ENCODE peak calls at places on chromosomes 7 and 10, in ten cellular contexts. X is foreskin fibroblast, R is body of pancreas, W is BJ, Q is gastrocnemius medialis, A is activated B cell treated with CpG ODN at 0.5 μM for 24 hours, H is fibroblast of lung, L is psoas muscle, I is fibroblast of the aortic adventitia, E is cardiac muscle cell. C is an unnamed sample.

GRCh38 chr10:80493482-80494021 is 39.4 kb downstream of the TSPAN14 start:
- DNase-seq in X (peak), R (no peak), W (no peak), Q (no peak), A (no peak), H (no peak), L (no peak), I (peak), E (peak), C (peak)

GRCh38 chr7:904847-905246 is 28.5 kb downstream of the GET4 start:
- DNase-seq in X (no peak), R (no peak), W (no peak), Q (no peak), A (no peak), H (peak), L (peak), I (peak), E (peak), C (peak)

GRCh38 chr7:157692156-157693011 is 355.6 kb downstream of the DNAJB6 start:
- DNase-seq in X (no peak), R (peak), W (no peak), Q (no peak), A (no peak), H (no peak), L (no peak), I (no peak), E (no peak), C (no peak)

GRCh38 chr7:144391014-144391413 is 12.5 kb downstream of the NOBOX start:
- DNase-seq in X (no peak), R (no peak), W (no peak), Q (no peak), A (no peak), H (no peak), L (no peak), I (no peak), E (no peak), C (no peak)

GRCh38 chr7:74044366-74045350 is 16.7 kb downstream of the ELN start:
- DNase-seq in X (no peak), R (no peak), W (no peak), Q (no peak), A (no peak), H (no peak), L (peak), I (no peak), E (no peak), C (no peak)

GRCh38 chr10:104650072-104650471 is 9.0 kb downstream of the SORCS3 start:
- DNase-seq in X (peak), R (no peak), W (no peak), Q (no peak), A (no peak), H (no peak), L (no peak), I (no peak), E (no peak), C (no peak)

GRCh38 chr10:92146072-92146471 is 144.8 kb downstream of the CPEB3 start:
- DNase-seq in X (no peak), R (no peak), W (no peak), Q (no peak), A (no peak), H (no peak), L (no peak), I (no peak), E (no peak), C (no peak)

GRCh38 chr10:5564537-5565204 is 39.9 kb downstream of the CALML3 start:
- DNase-seq in X (no peak), R (no peak), W (no peak), Q (no peak), A (peak), H (no peak), L (no peak), I (no peak), E (peak), C (no peak)

GRCh38 chr10:13686331-13686752 is 99.6 kb downstream of the PRPF18 start:
- DNase-seq in X (peak), R (no peak), W (no peak), Q (peak), A (no peak), H (no peak), L (no peak), I (peak), E (peak), C (no peak)

GRCh38 chr7:135602304-135602703 is 44.6 kb downstream of the NUP205 start:
- DNase-seq in X (no peak), R (no peak), W (no peak), Q (no peak), A (no peak), H (no peak), L (no peak), I (peak), E (peak), C (peak)

GRCh38 chr10:119578355-119578754 is 18.4 kb downstream of the TIAL1 start:
- DNase-seq in X (no peak), R (no peak), W (no peak), Q (no peak), A (no peak), H (no peak), L (no peak), I (no peak), E (no peak), C (no peak)

GRCh38 chr10:110491346-110491745 is 6.4 kb upstream of the DUSP5 start:
- DNase-seq in X (peak), R (no peak), W (no peak), Q (no peak), A (no peak), H (no peak), L (no peak), I (peak), E (no peak), C (no peak)

GRCh38 chr10:112790030-112790429 is 160.0 kb upstream of the TCF7L2 start:
- DNase-seq in X (no peak), R (no peak), W (no peak), Q (no peak), A (no peak), H (no peak), L (no peak), I (no peak), E (no peak), C (no peak)

GRCh38 chr7:126535176-126535575 is 717.6 kb downstream of the GRM8 start:
- DNase-seq in X (no peak), R (no peak), W (no peak), Q (no peak), A (no peak), H (no peak), L (no peak), I (no peak), E (no peak), C (no peak)

GRCh38 chr7:145156834-145157233 is 321.0 kb upstream of the TPK1 start:
- DNase-seq in X (no peak), R (no peak), W (no peak), Q (no peak), A (no peak), H (no peak), L (no peak), I (no peak), E (no peak), C (no peak)

GRCh38 chr10:97923057-97923456 is 73.4 kb downstream of the GOLGA7B start:
- DNase-seq in X (no peak), R (no peak), W (no peak), Q (no peak), A (no peak), H (no peak), L (no peak), I (no peak), E (no peak), C (no peak)

GRCh38 chr10:74361678-74362077 is 210.7 kb downstream of the ADK start:
- DNase-seq in X (no peak), R (no peak), W (no peak), Q (no peak), A (no peak), H (no peak), L (no peak), I (no peak), E (no peak), C (no peak)

GRCh38 chr7:92527300-92528187 is 776 bp downstream of the PEX1 start:
- DNase-seq in X (peak), R (peak), W (peak), Q (peak), A (peak), H (peak), L (no peak), I (peak), E (peak), C (peak)

GRCh38 chr10:58158806-58159205 is 108.9 kb downstream of the IPMK start:
- DNase-seq in X (peak), R (no peak), W (no peak), Q (no peak), A (no peak), H (peak), L (no peak), I (peak), E (peak), C (no peak)

GRCh38 chr7:7018290-7018689 is 164.1 kb upstream of the C1GALT1 start:
- DNase-seq in X (no peak), R (no peak), W (no peak), Q (no peak), A (no peak), H (no peak), L (no peak), I (no peak), E (no peak), C (no peak)

GRCh38 chr7:50727072-50727471 is 55.6 kb downstream of the GRB10 start:
- DNase-seq in X (no peak), R (no peak), W (no peak), Q (no peak), A (no peak), H (no peak), L (no peak), I (no peak), E (peak), C (peak)

GRCh38 chr10:70508912-70509366 is 30.4 kb downstream of the PALD1 start:
- DNase-seq in X (peak), R (no peak), W (no peak), Q (peak), A (no peak), H (peak), L (peak), I (peak), E (peak), C (no peak)

GRCh38 chr7:84744388-84744787 is 442.5 kb downstream of the SEMA3D start:
- DNase-seq in X (peak), R (no peak), W (no peak), Q (no peak), A (no peak), H (peak), L (no peak), I (peak), E (no peak), C (peak)

GRCh38 chr10:17348111-17349008 is 106.0 kb downstream of the ST8SIA6 start:
- DNase-seq in X (peak), R (peak), W (peak), Q (peak), A (no peak), H (peak), L (peak), I (peak), E (peak), C (peak)

GRCh38 chr10:80540644-80541143 is 3.0 kb downstream of the SH2D4B start:
- DNase-seq in X (no peak), R (no peak), W (no peak), Q (no peak), A (no peak), H (no peak), L (no peak), I (no peak), E (no peak), C (no peak)

GRCh38 chr10:72334832-72335393 is 19.8 kb downstream of the DNAJB12 start:
- DNase-seq in X (peak), R (peak), W (no peak), Q (peak), A (peak), H (peak), L (peak), I (peak), E (peak), C (peak)

GRCh38 chr7:44175730-44176129 is 13.5 kb downstream of the GCK start:
- DNase-seq in X (no peak), R (no peak), W (no peak), Q (no peak), A (no peak), H (no peak), L (no peak), I (no peak), E (no peak), C (no peak)

GRCh38 chr7:65269150-65269856 is 104.4 kb upstream of the ZNF92 start:
- DNase-seq in X (peak), R (peak), W (no peak), Q (no peak), A (no peak), H (peak), L (no peak), I (no peak), E (peak), C (peak)

GRCh38 chr7:83032195-83032594 is 130.5 kb downstream of the PCLO start:
- DNase-seq in X (no peak), R (no peak), W (no peak), Q (no peak), A (no peak), H (no peak), L (no peak), I (no peak), E (no peak), C (no peak)

GRCh38 chr7:140557069-140557468 is 77.8 kb upstream of the MKRN1 start:
- DNase-seq in X (no peak), R (no peak), W (no peak), Q (no peak), A (no peak), H (no peak), L (no peak), I (no peak), E (no peak), C (no peak)

GRCh38 chr10:2284071-2284470 is 546.7 kb upstream of the ADARB2 start:
- DNase-seq in X (no peak), R (no peak), W (no peak), Q (no peak), A (no peak), H (no peak), L (no peak), I (no peak), E (no peak), C (no peak)

GRCh38 chr10:36094091-36094490 is 452.0 kb upstream of the FZD8 start:
- DNase-seq in X (no peak), R (no peak), W (no peak), Q (peak), A (no peak), H (no peak), L (no peak), I (no peak), E (no peak), C (no peak)

GRCh38 chr10:62806246-62806645 is 1.7 kb downstream of the ADO start:
- DNase-seq in X (peak), R (no peak), W (no peak), Q (no peak), A (no peak), H (no peak), L (no peak), I (no peak), E (no peak), C (no peak)

GRCh38 chr10:62804384-62805138 is at the start of gene ADO:
- DNase-seq in X (peak), R (peak), W (no peak), Q (peak), A (peak), H (peak), L (peak), I (peak), E (peak), C (peak)

GRCh38 chr10:62810131-62810530 is 5.6 kb downstream of the ADO start:
- DNase-seq in X (no peak), R (no peak), W (no peak), Q (no peak), A (no peak), H (no peak), L (no peak), I (no peak), E (peak), C (no peak)

GRCh38 chr10:62803993-62804383 is 532 bp upstream of the ADO start:
- DNase-seq in X (no peak), R (no peak), W (no peak), Q (no peak), A (no peak), H (peak), L (no peak), I (no peak), E (no peak), C (peak)

DNA sequence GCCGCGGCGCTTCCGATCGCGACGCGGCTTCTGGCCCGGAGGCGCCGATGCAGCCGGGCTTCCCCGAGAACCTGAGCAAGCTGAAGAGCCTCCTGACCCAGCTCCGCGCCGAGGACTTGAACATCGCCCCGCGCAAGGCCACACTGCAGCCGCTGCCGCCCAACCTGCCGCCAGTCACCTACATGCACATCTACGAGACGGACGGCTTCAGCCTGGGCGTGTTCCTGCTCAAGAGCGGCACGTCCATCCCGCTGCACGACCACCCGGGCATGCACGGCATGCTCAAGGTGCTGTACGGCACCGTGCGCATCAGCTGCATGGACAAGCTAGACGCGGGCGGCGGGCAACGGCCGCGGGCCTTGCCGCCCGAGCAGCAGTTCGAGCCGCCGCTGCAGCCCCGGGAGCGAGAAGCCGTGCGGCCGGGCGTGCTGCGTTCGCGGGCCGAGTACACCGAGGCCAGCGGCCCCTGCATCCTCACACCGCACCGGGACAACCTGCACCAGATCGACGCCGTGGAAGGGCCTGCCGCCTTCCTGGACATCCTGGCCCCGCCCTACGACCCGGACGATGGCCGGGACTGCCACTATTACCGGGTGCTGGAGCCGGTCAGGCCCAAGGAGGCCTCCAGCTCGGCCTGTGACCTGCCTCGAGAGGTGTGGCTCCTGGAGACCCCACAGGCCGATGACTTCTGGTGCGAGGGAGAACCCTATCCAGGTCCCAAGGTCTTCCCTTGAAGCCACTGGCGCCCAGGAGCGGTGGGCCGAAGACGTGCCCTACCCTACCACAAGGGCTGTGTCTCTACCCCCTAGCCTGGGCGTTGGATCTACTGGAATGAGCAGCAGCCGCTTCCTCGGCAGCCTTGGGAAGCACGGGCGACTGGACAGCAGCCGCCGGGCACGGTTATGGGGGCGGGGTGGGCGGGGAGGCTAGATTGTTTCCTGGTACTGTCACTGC is 896 bp downstream of the ADO start:
- DNase-seq in X (peak), R (peak), W (no peak), Q (peak), A (peak), H (peak), L (peak), I (peak), E (peak), C (peak)
- TF ChIP-seq CTCF in X (no peak), R (no peak), W (no peak), Q (no peak), A (no peak), H (no peak), L (no peak), I (no peak), E (no peak), C (no peak)

DNA sequence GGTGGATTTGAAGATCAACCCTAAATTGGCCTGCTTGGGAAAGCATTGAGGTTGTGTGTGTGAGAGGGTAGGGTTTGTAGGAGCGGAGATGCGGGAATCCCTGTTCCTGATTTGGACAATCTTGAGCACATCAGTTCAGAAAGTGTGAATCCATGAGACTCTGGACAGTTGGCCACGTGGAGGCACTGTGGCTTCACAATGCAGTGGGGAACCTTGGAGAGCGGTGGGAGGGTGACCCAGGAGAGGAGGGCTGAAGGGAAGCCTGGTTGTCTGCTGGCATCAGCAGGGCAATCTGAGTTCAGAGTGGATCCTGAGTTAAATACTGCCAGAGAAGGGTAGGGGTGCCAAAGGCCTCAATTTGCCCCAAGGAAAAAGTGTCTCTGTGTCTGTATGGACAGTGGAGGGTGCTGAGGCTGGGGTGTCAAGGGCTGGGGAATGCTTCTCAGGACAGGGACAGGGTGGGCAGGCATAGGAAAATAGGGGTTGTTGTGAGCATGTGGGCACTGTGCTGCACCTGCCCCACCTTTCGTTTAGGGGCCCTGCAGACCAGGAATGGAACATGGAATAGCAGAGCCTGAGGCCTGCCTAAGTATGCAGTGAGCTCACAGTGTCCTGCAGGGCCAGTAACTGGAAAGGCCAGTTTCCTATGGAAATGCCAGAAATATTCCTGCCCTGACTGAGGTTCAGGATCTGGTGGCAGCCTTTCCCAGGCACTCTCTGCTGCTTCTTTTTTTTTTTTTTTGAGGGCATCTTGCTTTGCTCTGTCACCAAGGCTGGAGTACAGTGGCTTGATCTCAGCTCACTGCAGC is 162.9 kb upstream of the PRSS58 start:
- DNase-seq in X (peak), R (no peak), W (no peak), Q (no peak), A (no peak), H (peak), L (no peak), I (peak), E (peak), C (peak)
- TF ChIP-seq CTCF in X (peak), R (no peak), W (peak), Q (no peak), A (no peak), H (peak), L (peak), I (peak), E (peak), C (peak)

GRCh38 chr7:119545118-119545517 is 727.9 kb upstream of the KCND2 start:
- DNase-seq in X (no peak), R (no peak), W (no peak), Q (no peak), A (no peak), H (peak), L (no peak), I (peak), E (peak), C (peak)
- TF ChIP-seq CTCF in X (no peak), R (no peak), W (no peak), Q (no peak), A (no peak), H (no peak), L (no peak), I (no peak), E (no peak), C (no peak)

DNA sequence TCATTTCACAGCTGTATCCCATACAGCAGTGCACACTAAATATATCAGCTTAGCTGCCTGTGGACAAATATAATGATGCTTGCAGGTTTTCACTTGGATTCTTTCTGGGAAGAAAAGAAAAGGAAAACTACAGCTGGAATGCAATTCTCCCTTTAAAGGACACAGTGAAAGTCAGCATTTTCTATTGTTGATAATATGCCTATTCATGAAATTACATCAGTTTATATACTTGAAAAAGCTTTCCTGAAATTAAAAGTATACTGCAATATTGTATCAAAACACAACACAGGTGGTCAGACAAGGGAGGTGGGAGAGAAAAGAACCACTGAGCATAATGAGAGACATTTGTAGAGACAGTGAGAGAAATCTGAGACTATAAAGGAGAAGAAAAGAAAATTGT is 20.3 kb downstream of the THSD7A start:
- DNase-seq in X (no peak), R (no peak), W (no peak), Q (no peak), A (no peak), H (no peak), L (no peak), I (no peak), E (no peak), C (no peak)
- TF ChIP-seq CTCF in X (no peak), R (no peak), W (no peak), Q (no peak), A (no peak), H (no peak), L (no peak), I (no peak), E (no peak), C (no peak)